ENCODE peak calls at places on chromosomes 7 and 10, in seven cellular contexts. Z is IMR-90, V is heart left ventricle, D is thyroid gland, B is K562, N is breast epithelium, P is uterus. M is an unnamed sample.

GRCh38 chr10:28560617-28561016 is 27.7 kb downstream of the WAC start:
- DNase-seq in Z (no peak), V (no peak), D (no peak), B (no peak), N (no peak), P (no peak), M (no peak)

GRCh38 chr7:63233881-63234280 is 764.8 kb upstream of the ZNF722 start:
- DNase-seq in Z (no peak), V (no peak), D (no peak), B (no peak), N (no peak), P (no peak), M (no peak)

GRCh38 chr7:143258830-143259229 is 4.4 kb upstream of the GSTK1 start:
- DNase-seq in Z (peak), V (no peak), D (no peak), B (no peak), N (no peak), P (no peak), M (no peak)

GRCh38 chr10:15068802-15069201 is 19.8 kb downstream of the ACBD7 start:
- DNase-seq in Z (peak), V (no peak), D (no peak), B (no peak), N (no peak), P (no peak), M (no peak)

GRCh38 chr10:97744405-97745035 is 7.6 kb downstream of the ZFYVE27 start:
- DNase-seq in Z (no peak), V (no peak), D (no peak), B (peak), N (no peak), P (no peak), M (no peak)

GRCh38 chr10:50416181-50416824 is 165.0 kb upstream of the ASAH2 start:
- DNase-seq in Z (peak), V (no peak), D (no peak), B (no peak), N (no peak), P (no peak), M (no peak)

GRCh38 chr10:86708068-86708782 is 39.9 kb downstream of the LDB3 start:
- DNase-seq in Z (no peak), V (no peak), D (no peak), B (no peak), N (no peak), P (no peak), M (peak)

GRCh38 chr10:127398140-127398966 is 150.8 kb upstream of the NPS start:
- DNase-seq in Z (peak), V (no peak), D (no peak), B (no peak), N (no peak), P (no peak), M (peak)

GRCh38 chr7:133489906-133490305 is 237.0 kb downstream of the EXOC4 start:
- DNase-seq in Z (no peak), V (no peak), D (no peak), B (no peak), N (no peak), P (no peak), M (no peak)

DNA sequence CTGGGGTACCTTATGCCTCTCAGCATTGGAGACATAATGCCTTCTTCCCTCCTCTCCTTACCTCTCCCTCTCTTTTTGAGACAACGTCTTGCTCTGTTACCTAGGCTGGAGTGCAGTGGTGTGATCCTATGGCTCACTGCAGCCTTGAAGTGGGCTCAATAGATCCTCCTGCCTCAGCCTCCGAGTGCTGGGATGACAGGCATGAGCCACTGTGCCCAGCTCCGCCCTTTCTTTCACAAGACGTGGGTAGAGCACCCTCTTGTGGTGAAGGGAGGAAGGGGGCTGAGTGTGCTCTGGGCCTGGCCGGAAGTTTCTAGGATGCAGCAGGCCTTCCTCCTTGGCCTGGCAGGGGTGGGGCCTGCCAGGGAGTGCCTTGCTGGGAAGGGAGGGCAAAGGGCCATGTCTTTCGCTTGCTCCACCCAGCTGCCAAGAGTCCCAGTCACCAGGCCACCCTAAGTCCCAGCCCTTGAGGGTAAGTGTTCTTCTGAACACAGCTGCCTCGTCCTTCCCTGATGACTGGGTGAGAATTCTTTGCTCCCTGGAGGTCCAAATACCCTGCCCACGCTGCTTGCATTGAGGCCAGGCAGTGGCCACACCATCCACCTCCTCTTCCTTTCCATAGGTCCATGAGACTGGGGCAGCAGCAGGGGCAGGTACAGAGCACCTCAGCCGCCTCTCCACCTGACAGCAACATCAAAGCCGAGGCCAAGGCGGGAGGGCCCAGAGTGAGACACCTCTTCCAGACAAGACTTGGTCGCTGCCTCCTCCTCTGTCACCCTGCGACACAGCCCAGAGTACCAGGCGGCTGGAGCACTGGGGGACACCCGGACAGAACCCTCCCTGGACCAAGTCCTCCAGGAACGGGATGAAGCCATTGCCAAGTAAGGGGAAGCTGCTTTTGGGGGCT is 3.7 kb downstream of the ABHD11 start:
- DNase-seq in Z (peak), V (peak), D (peak), B (peak), N (peak), P (peak), M (peak)
- TF ChIP-seq POLR2A in Z (no peak), V (peak), D (no peak), B (peak), N (no peak), P (no peak), M (no peak)

GRCh38 chr10:110209399-110209925 is 2.1 kb downstream of the MXI1 start:
- DNase-seq in Z (peak), V (peak), D (peak), B (peak), N (peak), P (peak), M (peak)

GRCh38 chr10:110208614-110209398 is 1.4 kb downstream of the MXI1 start:
- DNase-seq in Z (peak), V (peak), D (peak), B (peak), N (no peak), P (no peak), M (peak)

GRCh38 chr10:110210663-110211454 is 3.5 kb downstream of the MXI1 start:
- DNase-seq in Z (peak), V (peak), D (peak), B (peak), N (peak), P (peak), M (peak)

GRCh38 chr10:110211455-110211843 is 4.0 kb downstream of the MXI1 start:
- DNase-seq in Z (no peak), V (no peak), D (no peak), B (no peak), N (no peak), P (no peak), M (no peak)

GRCh38 chr10:110209926-110210662 is 2.7 kb downstream of the MXI1 start:
- DNase-seq in Z (peak), V (peak), D (peak), B (peak), N (no peak), P (peak), M (peak)
- H3K27ac ChIP-seq in Z (peak), V (peak), D (peak), B (peak), N (peak), P (peak), M (peak)

GRCh38 chr10:11164806-11165590 is 147.3 kb downstream of the CELF2 start:
- DNase-seq in Z (peak), V (peak), D (peak), B (peak), N (no peak), P (peak), M (peak)
- TF ChIP-seq POLR2A in Z (no peak), V (peak), D (no peak), B (peak), N (no peak), P (no peak), M (no peak)

DNA sequence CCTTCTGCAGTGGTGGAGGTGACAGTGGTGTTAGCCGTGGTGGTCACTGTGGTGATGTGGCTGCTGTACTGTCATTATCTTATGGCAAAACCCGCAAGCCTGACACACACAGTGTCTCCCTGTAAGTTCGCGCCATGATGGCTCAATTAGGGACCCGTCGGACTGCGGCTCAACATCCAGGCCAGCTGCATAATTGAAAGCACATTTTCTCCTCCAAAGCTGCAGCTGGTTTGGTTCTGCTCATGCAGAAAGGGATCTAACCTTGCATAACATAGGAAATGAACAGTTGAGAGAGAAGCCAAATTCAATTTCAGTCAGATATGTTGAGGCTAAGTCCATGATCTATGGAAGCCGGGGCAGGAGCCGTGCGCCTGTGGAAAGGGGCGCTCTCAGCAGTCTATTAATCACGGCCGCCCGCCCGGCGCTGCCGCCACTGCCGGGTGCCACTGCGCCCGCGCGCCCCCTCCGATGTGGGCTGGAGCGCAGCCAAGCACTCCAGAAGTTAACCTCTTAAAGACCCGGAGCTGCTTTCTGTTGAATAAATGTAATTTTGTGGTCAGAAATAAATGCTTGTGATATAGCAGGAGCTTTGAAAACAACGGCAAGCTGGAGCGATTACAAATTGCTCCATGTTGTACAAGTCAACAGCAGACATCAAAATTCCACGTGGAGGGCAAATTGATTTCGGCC is 227.7 kb downstream of the CUX1 start:
- DNase-seq in Z (peak), V (peak), D (peak), B (no peak), N (peak), P (peak), M (peak)
- H3K27ac ChIP-seq in Z (peak), V (peak), D (no peak), B (no peak), N (no peak), P (peak), M (no peak)

DNA sequence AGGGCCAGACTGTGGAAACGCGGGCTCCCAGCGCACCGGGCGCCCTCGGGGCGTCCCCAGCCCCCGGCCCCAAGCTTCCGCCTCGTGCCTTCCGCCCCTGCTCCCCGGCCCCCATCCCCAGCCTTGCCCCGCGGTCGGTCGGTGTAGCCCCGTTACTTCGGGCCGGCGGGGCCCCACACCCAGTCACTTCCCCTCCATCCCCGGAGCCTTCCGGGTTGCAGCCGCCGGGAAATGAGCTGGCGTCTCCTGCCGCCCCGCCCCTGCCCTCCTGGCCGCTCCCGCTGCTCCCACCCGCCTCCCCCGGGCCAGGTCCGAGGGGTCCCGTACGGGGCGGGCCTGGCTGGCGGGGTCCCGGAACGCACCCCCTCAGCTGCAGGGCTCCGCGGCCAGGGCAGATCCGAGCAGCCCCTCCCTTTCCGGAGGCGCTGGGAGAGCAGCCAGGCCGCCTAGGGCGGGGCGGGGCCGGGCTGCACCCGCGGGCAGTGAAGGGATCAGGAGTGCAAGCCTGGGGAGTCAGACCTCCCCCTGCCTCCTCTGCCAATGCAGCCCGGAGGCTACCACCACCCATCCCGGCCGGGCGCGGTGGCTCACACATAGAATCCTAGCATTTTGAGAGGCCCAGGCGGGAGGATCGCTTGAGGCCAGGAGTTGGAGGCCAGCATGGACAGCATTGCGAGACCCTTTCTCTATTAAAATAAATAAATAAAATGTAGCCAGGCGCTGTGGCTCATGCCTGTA is 709 bp downstream of the ARPC1B start:
- DNase-seq in Z (peak), V (peak), D (peak), B (peak), N (no peak), P (peak), M (peak)
- TF ChIP-seq POLR2A in Z (no peak), V (peak), D (no peak), B (no peak), N (no peak), P (no peak), M (no peak)

DNA sequence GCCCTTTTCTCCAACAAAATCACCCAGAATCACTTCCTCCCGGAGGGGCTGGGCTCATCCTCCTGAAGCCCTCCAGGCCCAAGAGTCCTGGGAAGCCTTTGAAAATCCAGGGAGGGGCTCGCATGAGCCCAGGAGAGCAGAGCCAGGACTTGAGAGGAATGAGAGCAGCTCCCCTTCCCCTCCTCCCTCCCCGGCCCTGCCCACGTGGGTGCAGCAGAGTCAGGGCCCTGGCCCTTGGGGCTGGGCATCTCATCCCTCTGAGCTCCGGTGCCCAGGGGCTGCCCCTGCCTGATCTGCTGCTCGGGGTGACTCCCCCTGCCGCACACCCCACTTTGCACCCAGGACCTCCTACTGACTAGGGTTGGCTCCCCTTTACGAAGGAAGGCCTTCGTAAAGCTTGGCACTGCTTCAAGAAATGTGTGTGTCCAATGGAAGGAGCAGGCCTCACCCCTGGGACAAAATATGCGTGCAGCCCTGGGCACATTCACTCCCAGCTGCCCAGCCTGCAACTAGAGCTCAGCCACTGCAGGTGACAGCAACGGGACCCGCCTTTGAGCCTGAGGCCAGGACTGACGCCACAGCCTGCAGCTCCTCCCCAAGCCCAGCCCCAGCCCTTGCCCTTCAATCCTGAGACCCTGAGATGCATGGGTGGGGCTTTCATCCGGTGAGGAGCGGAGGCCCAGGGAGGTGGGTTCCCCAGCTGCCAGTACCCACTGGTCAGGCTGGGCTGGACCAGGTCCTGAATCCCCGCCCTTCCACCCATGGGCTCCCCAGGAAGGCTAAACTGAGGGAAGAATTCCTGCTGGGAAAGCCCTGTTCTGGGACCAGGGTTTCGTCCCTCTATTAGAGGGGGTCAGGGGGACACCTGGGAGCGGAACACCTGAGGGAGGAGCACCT is 21.8 kb downstream of the PWWP2B start:
- DNase-seq in Z (no peak), V (no peak), D (peak), B (no peak), N (no peak), P (no peak), M (no peak)
- H3K27ac ChIP-seq in Z (no peak), V (peak), D (peak), B (no peak), N (peak), P (peak), M (no peak)

DNA sequence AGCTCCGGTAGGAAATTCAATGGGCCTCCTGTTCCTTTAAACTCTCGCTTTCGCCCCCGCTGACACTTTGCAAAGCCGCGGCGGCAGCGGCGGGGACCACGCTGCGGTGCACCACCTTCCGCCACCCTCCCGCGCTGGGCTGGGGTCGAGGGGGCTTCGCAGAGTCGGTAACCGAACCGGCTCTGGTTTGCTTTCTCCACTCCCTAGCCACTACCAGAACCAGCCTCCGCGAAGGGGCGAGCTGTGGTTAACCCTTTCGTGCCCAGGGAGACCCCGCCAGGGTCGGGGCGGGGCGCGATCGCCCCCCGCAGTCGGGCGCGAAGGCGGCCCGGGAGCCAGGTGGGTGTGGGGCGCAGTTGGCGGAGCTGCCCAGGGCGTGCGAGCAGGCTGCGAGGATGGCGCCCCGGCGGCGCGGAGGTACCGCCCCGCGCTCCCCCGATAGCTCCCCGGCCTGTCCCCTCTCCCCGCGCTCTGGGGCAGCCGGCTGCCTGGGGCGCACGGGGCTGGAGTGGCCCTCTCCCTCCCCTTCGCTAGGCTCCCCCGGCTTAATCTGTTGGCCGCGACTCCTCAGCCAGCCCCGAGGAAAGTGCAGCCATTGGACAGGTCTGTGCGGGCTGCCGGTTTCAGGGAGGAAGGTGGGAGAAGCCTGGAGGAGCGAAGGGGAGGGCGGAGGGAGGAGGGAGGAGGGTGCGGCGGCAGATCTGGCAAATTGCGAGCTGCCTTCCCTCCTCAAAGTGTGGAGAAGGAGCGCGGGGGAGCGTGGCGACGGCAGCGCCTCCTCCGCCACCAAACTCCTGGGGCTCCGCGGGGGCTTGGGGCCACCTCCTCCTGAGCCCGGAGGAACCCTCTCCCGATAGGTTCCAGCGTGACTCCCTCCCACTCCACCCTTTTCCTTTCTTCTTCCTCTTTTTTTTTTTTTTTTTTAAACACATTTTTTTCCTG is 483 bp upstream of the PLXDC2 start:
- DNase-seq in Z (peak), V (peak), D (peak), B (no peak), N (peak), P (peak), M (peak)
- TF ChIP-seq POLR2A in Z (no peak), V (peak), D (no peak), B (no peak), N (no peak), P (peak), M (no peak)

GRCh38 chr10:79060641-79061255 is 8.0 kb upstream of the ZMIZ1 start:
- DNase-seq in Z (no peak), V (no peak), D (peak), B (no peak), N (peak), P (peak), M (no peak)

GRCh38 chr10:79056736-79057391 is 11.9 kb upstream of the ZMIZ1 start:
- DNase-seq in Z (no peak), V (no peak), D (no peak), B (no peak), N (no peak), P (peak), M (no peak)

GRCh38 chr10:79059859-79060379 is 8.8 kb upstream of the ZMIZ1 start:
- DNase-seq in Z (no peak), V (no peak), D (no peak), B (no peak), N (no peak), P (peak), M (peak)

GRCh38 chr10:79057481-79058275 is 11.1 kb upstream of the ZMIZ1 start:
- DNase-seq in Z (no peak), V (no peak), D (no peak), B (no peak), N (no peak), P (peak), M (peak)

GRCh38 chr10:79058899-79059771 is 9.6 kb upstream of the ZMIZ1 start:
- DNase-seq in Z (no peak), V (no peak), D (no peak), B (no peak), N (no peak), P (peak), M (peak)
- H3K27ac ChIP-seq in Z (no peak), V (no peak), D (no peak), B (no peak), N (peak), P (no peak), M (no peak)

DNA sequence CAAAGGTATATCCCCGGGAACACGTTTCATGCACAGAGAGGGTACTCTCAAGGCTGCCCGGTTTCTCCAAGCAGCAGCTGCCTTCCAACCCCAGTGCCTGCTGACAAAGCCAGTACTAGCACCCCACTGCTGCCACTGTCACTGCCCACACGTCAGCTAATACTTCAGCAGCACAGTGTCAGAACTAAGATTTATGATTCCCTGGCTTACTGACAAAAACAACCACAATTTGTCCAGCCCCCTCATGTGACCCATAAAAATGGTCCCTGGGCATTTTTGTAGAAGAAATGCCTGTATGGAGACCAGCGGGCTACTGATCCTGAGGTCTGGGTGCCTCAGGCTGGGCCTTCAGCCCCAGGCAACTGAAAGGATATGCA is 2.9 kb downstream of the WDR91 start:
- DNase-seq in Z (no peak), V (no peak), D (no peak), B (no peak), N (no peak), P (no peak), M (no peak)
- TF ChIP-seq POLR2A in Z (no peak), V (no peak), D (no peak), B (no peak), N (no peak), P (no peak), M (no peak)